ENCODE peak calls at places on chromosomes 13 and 19, in five cellular contexts. I, D, J, K and A are unnamed samples.

GRCh38 chr13:79870766-79871165 is 389.8 kb downstream of the NDFIP2 start:
- DNase-seq in I (no peak), D (no peak), J (no peak), K (no peak), A (no peak)

GRCh38 chr19:40610396-40611064 is 9.4 kb downstream of the LTBP4 start:
- DNase-seq in I (peak), D (peak), J (peak), K (peak), A (no peak)

GRCh38 chr19:33398361-33399060 is 25.0 kb downstream of the CEBPG start:
- DNase-seq in I (no peak), D (no peak), J (no peak), K (no peak), A (no peak)

GRCh38 chr19:19261350-19262189 is 11.5 kb downstream of the TM6SF2 start:
- DNase-seq in I (no peak), D (no peak), J (peak), K (peak), A (no peak)

GRCh38 chr13:94009696-94010095 is 469.8 kb downstream of the DCT start:
- DNase-seq in I (no peak), D (no peak), J (no peak), K (no peak), A (no peak)

GRCh38 chr13:72890546-72890945 is 108.6 kb downstream of the PIBF1 start:
- DNase-seq in I (no peak), D (no peak), J (no peak), K (no peak), A (no peak)

GRCh38 chr13:20015763-20016162 is 57.2 kb downstream of the ZMYM2 start:
- DNase-seq in I (no peak), D (no peak), J (no peak), K (no peak), A (no peak)

GRCh38 chr13:31111136-31111535 is 50.6 kb downstream of the HSPH1 start:
- DNase-seq in I (no peak), D (no peak), J (no peak), K (no peak), A (no peak)

GRCh38 chr19:46737275-46737654 is 8.6 kb upstream of the FKRP start:
- DNase-seq in I (no peak), D (no peak), J (no peak), K (no peak), A (no peak)
- H3K27ac ChIP-seq in I (no peak), D (peak), J (no peak), K (peak), A (no peak)

GRCh38 chr13:97364827-97365226 is 69.1 kb upstream of the RAP2A start:
- DNase-seq in I (no peak), D (no peak), J (no peak), K (no peak), A (no peak)
- H3K27ac ChIP-seq in I (no peak), D (no peak), J (no peak), K (no peak), A (no peak)

GRCh38 chr19:6723738-6724137 is 3.3 kb upstream of the C3 start:
- DNase-seq in I (no peak), D (no peak), J (no peak), K (no peak), A (no peak)
- H3K27ac ChIP-seq in I (no peak), D (no peak), J (no peak), K (peak), A (no peak)

DNA sequence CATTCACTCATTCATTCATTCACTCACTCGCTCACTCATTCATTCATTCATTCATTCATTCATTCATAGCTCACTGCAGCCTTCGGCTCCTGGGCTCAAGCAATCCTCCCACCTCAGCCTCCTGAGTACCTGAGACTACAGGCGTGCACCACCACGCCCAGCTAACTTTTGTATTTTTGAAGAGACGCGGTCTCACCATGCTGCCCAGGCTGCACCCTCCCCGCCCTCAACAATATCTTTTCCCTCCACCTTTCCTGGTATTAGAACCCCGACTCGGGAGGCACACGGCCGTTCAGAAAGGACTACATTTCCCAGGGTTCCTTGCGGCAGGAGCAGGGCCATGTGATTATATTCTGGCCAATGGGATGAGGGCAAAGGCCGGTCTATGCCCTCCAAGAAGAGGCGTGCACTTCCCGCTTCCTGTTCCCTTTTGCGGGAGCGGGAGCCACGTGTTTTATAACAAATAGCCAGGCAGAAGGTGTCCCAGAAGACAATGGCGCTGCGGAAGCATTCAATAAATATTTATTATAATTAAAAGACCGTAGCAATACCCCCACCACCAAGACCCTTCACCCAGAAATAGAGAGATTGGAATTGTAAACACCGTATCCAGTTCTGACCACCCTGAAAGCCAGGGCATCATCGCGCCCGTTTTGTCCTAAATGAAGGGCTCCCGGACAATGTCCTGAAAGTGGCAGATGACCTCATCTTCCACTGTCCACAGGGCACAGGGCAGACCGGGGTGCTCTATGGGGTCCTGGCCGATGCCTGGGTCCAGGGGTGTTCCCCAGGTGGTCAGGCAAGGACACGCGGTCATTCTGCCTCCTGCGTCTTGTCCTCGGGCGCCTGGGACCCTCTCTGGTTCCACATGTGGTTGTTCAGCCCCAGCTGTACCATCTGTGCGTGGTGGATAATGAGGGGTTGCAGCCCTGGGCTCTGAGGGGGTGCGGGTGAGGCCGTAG is 15.8 kb downstream of the TICAM1 start:
- DNase-seq in I (peak), D (peak), J (peak), K (peak), A (no peak)
- H3K27ac ChIP-seq in I (peak), D (peak), J (no peak), K (no peak), A (peak)

DNA sequence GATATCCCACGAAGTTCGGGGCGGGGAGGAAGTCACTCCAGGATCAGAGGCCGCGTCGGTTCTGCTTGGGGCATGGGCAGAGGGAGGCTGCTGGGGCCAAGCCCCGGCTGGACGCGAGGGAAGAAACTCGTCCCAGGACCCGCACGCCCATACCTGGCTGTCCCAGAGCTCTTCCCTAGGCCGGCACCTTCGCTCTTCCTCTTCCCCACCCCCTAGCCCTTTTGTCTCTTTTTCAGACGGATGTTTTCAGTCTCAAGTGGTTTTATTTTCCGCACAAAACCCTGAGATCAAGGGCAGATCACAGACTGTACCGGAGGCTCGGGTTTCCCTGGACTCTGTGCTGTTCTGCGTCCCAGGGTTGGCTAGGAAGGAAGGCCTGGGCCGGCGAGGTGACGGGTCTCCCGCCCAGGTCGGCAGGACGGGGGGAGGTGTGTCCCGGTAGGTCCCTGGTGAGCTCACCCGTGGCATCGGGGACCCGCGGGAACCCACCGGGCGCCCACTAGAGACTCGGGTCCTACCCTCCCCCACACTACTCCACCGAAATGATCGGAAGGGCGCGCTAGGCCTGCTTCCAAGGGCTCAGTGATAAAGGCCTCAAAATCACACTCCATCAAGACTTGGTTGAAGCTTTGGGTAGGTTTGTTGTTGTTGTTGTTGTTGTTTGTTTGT is 7.9 kb downstream of the ZIC2 start:
- DNase-seq in I (peak), D (no peak), J (peak), K (peak), A (no peak)
- H3K27ac ChIP-seq in I (no peak), D (no peak), J (no peak), K (no peak), A (no peak)

GRCh38 chr19:3171894-3172679 is 6.5 kb upstream of the S1PR4 start:
- DNase-seq in I (no peak), D (no peak), J (no peak), K (no peak), A (peak)
- H3K27ac ChIP-seq in I (no peak), D (no peak), J (no peak), K (no peak), A (peak)

GRCh38 chr13:99062593-99062992 is 84.7 kb upstream of the DOCK9 start:
- DNase-seq in I (no peak), D (peak), J (no peak), K (no peak), A (no peak)
- H3K27ac ChIP-seq in I (peak), D (peak), J (no peak), K (no peak), A (peak)

DNA sequence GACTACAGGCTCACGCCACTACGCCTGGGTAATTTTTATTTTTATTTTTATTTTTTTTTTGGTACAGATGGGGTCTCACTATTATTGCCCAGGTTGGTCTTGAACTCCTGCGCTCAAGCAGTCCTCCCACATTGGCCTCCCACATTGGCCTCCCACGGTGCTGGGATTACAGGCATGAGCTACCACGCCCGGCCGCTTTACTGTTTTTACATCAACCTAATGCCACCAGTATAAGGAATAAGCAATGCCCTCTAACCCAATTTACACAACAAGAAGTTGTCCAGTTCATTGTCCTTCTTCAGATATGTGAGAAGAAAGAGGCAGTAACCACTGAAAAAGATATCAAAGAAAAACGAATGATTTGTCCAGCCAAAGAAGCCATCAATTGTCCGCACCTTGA is 24.4 kb downstream of the RAB20 start:
- DNase-seq in I (no peak), D (no peak), J (no peak), K (no peak), A (no peak)
- H3K27ac ChIP-seq in I (peak), D (no peak), J (no peak), K (no peak), A (no peak)

DNA sequence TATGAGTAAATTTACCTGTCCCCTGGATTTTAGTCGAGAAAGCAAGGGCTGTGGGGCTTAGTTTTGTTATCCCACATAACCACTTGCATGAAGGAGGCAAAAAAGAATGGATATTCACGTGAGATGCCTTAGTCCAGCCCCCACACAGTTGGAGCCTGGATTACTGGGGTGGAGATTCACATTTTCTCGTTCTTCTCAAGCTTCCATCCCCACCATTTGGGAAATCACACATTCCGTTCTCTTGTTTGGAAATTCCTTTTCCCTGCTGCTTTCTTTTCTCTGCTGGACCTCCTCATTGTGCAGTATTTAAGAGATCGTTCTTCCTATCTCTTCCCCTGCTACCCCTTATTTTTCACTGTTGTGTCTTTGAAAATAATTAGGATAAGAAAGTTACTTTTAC is 45.1 kb upstream of the FARP1 start:
- DNase-seq in I (no peak), D (no peak), J (peak), K (peak), A (no peak)
- H3K27ac ChIP-seq in I (no peak), D (no peak), J (peak), K (no peak), A (no peak)

GRCh38 chr19:15464394-15465385 is at the start of gene RASAL3:
- DNase-seq in I (no peak), D (peak), J (no peak), K (peak), A (no peak)
- H3K27ac ChIP-seq in I (no peak), D (peak), J (no peak), K (no peak), A (no peak)